ENCODE peak calls at places on chromosomes 13 and 19, in six cellular contexts. F is mesenchymal stem cell, W is H1, K is neuronal stem cell, V is IMR-90, I is mesendoderm. L is an unnamed sample.

GRCh38 chr13:85819513-85819912 is 20.3 kb upstream of the SLITRK6 start:
- DNase-seq in F (no peak), W (no peak), K (no peak), V (no peak), I (no peak), L (no peak)

GRCh38 chr13:90640976-90641375 is 706.5 kb upstream of the MIR17HG start:
- DNase-seq in F (peak), W (no peak), K (no peak), V (no peak), I (no peak), L (peak)

GRCh38 chr19:4352701-4353121 is 9.3 kb downstream of the MPND start:
- DNase-seq in F (peak), W (no peak), K (peak), V (peak), I (peak), L (peak)

GRCh38 chr19:34218818-34219164 is 35.6 kb upstream of the GARRE1 start:
- DNase-seq in F (no peak), W (no peak), K (no peak), V (no peak), I (no peak), L (no peak)

GRCh38 chr19:37981785-37982475 is 74.9 kb downstream of the SIPA1L3 start:
- DNase-seq in F (peak), W (no peak), K (no peak), V (peak), I (no peak), L (peak)

GRCh38 chr19:13190781-13191540 is 40.8 kb downstream of the IER2 start:
- DNase-seq in F (no peak), W (no peak), K (no peak), V (no peak), I (peak), L (no peak)

GRCh38 chr19:14168259-14168972 is 32.0 kb upstream of the ASF1B start:
- DNase-seq in F (no peak), W (no peak), K (no peak), V (no peak), I (no peak), L (no peak)

GRCh38 chr19:42088471-42089190 is 12.7 kb downstream of the ZNF574 start:
- DNase-seq in F (peak), W (no peak), K (no peak), V (peak), I (no peak), L (no peak)

GRCh38 chr19:53730391-53730790 is 93.7 kb downstream of the NLRP12 start:
- DNase-seq in F (no peak), W (no peak), K (no peak), V (no peak), I (no peak), L (peak)

GRCh38 chr19:54517483-54517882 is 14.9 kb downstream of the LAIR2 start:
- DNase-seq in F (peak), W (no peak), K (peak), V (peak), I (peak), L (peak)

GRCh38 chr19:18167975-18168645 is 5.5 kb upstream of the IFI30 start:
- DNase-seq in F (peak), W (no peak), K (no peak), V (peak), I (no peak), L (peak)

GRCh38 chr19:17997969-17998826 is 9.8 kb upstream of the ARRDC2 start:
- DNase-seq in F (peak), W (no peak), K (no peak), V (peak), I (peak), L (no peak)

GRCh38 chr13:36680918-36681317 is 7.1 kb downstream of the SERTM1 start:
- DNase-seq in F (no peak), W (no peak), K (no peak), V (no peak), I (no peak), L (no peak)

GRCh38 chr13:100399455-100399854 is 189.1 kb downstream of the GGACT start:
- DNase-seq in F (no peak), W (no peak), K (no peak), V (no peak), I (no peak), L (no peak)

GRCh38 chr13:52158629-52159158 is 703 bp downstream of the NEK3 start:
- DNase-seq in F (peak), W (no peak), K (no peak), V (peak), I (peak), L (peak)

GRCh38 chr13:75368167-75368566 is 113.8 kb downstream of the TBC1D4 start:
- DNase-seq in F (peak), W (no peak), K (no peak), V (peak), I (no peak), L (no peak)

GRCh38 chr13:35723820-35724219 is 247.3 kb upstream of the MAB21L1 start:
- DNase-seq in F (no peak), W (no peak), K (no peak), V (peak), I (peak), L (peak)

GRCh38 chr13:77697208-77698103 is at the start of gene SLAIN1:
- DNase-seq in F (peak), W (peak), K (peak), V (peak), I (peak), L (peak)

GRCh38 chr13:102530751-102531150 is 66.0 kb upstream of the TPP2 start:
- DNase-seq in F (no peak), W (no peak), K (no peak), V (no peak), I (no peak), L (no peak)

GRCh38 chr13:80284290-80284689 is 56.6 kb downstream of the SPRY2 start:
- DNase-seq in F (no peak), W (no peak), K (no peak), V (no peak), I (no peak), L (no peak)

GRCh38 chr13:39779337-39780270 is 124.1 kb downstream of the COG6 start:
- DNase-seq in F (peak), W (no peak), K (no peak), V (peak), I (no peak), L (peak)

GRCh38 chr13:35349673-35350278 is 126.7 kb downstream of the MAB21L1 start:
- DNase-seq in F (no peak), W (no peak), K (no peak), V (no peak), I (peak), L (peak)

GRCh38 chr19:58439576-58440554 is at the start of gene ZNF132:
- DNase-seq in F (peak), W (peak), K (peak), V (peak), I (peak), L (peak)

DNA sequence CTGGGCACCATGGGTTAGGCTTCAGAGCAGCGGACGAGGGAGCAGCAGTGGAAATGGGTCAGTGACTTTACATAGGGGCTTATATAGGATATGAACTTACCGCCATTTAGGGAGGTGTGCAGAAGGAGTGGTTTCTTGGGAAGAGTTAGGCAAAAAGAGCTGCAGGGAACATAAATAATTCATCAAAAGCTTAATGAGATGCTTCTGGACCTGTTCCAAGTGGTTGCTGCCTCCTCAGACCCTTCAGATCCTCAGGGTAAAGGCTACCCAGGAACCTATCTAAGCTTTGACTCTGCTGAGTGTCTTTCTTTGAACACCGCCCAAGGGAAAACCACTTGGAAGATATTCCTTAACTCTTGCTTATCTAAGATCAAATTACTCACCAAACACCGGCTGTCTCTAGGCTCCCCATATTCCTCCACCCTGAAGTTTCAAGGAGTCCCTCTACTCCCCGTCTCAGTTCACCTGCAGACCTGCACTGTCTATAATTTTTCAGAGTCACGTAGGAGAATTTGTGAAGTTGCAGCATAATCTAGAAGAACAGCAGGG is at the start of gene IGFL4:
- DNase-seq in F (no peak), W (no peak), K (no peak), V (no peak), I (no peak), L (no peak)
- H3K4me3 ChIP-seq in F (no peak), W (no peak), K (no peak), V (no peak), I (no peak), L (no peak)

GRCh38 chr19:20273951-20274578 is 107.1 kb downstream of the ZNF486 start:
- DNase-seq in F (no peak), W (no peak), K (no peak), V (no peak), I (no peak), L (no peak)
- H2BK120ac ChIP-seq in F (no peak), W (no peak), K (no peak), V (no peak), I (no peak), L (no peak)

GRCh38 chr13:45384474-45385174 is 33.5 kb downstream of the SLC25A30 start:
- DNase-seq in F (no peak), W (no peak), K (no peak), V (no peak), I (no peak), L (no peak)

GRCh38 chr13:45385912-45386311 is 32.3 kb downstream of the SLC25A30 start:
- DNase-seq in F (no peak), W (no peak), K (no peak), V (no peak), I (no peak), L (no peak)

GRCh38 chr13:45385320-45385719 is 32.9 kb downstream of the SLC25A30 start:
- DNase-seq in F (no peak), W (no peak), K (no peak), V (no peak), I (no peak), L (no peak)

GRCh38 chr13:45381196-45381595 is 37.0 kb downstream of the SLC25A30 start:
- DNase-seq in F (no peak), W (no peak), K (no peak), V (no peak), I (no peak), L (no peak)
- H3K27ac ChIP-seq in F (no peak), W (no peak), K (peak), V (no peak), I (no peak), L (no peak)

DNA sequence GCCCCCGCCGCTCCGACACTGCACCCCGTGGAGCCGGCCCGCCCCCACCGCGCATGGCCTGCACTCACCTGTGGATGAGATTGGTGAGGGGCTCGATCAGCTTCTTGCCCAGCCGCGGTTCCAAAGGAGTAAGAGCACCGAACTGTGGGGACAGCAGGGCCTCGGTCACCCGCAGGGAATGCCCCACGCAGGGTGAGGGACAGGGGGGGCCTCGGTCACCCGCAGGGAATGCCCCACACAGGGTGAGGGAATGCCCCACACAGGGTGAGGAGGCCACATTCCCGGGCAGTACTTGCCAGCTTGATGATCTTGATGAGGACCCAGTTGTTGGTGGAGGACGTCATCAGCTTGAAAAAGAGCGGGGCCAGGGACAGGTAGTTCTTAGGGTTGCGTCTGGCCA is 22.3 kb downstream of the AP3D1 start:
- DNase-seq in F (no peak), W (no peak), K (no peak), V (no peak), I (no peak), L (no peak)
- H3K4me3 ChIP-seq in F (no peak), W (no peak), K (no peak), V (no peak), I (no peak), L (no peak)